ENCODE peak calls at places on chromosomes 13 and 19, in four cellular contexts. One of them, this sample, is unnamed.

GRCh38 chr19:17482877-17483604 is 12.7 kb downstream of the SLC27A1 start:
- DNase-seq in breast epithelium: no peak
- DNase-seq in tibial artery: no peak
- DNase-seq in neural progenitor cell: no peak
- DNase-seq in this sample: no peak

GRCh38 chr19:33465371-33465770 is 56.2 kb downstream of the PEPD start:
- DNase-seq in breast epithelium: peak; percentile 27
- DNase-seq in neural progenitor cell: no peak
- DNase-seq in tibial artery: peak; percentile 27
- DNase-seq in this sample: no peak

GRCh38 chr13:29595380-29596063 is at the start of gene SLC7A1:
- DNase-seq in neural progenitor cell: peak; percentile 96
- DNase-seq in breast epithelium: peak; percentile 69
- DNase-seq in tibial artery: peak; percentile 87
- DNase-seq in this sample: peak; percentile 32

GRCh38 chr19:48680436-48681126 is 7.8 kb upstream of the NTN5 start:
- DNase-seq in tibial artery: no peak
- DNase-seq in neural progenitor cell: no peak
- DNase-seq in breast epithelium: no peak
- DNase-seq in this sample: no peak

GRCh38 chr13:30312859-30313258 is 5.5 kb upstream of the KATNAL1 start:
- DNase-seq in breast epithelium: no peak
- DNase-seq in tibial artery: no peak
- DNase-seq in neural progenitor cell: no peak
- DNase-seq in this sample: no peak

GRCh38 chr19:14090509-14091085 is at the start of gene SAMD1:
- DNase-seq in tibial artery: peak; percentile 96
- DNase-seq in breast epithelium: peak; percentile 88
- DNase-seq in neural progenitor cell: peak; percentile 95
- DNase-seq in this sample: peak; percentile 47

GRCh38 chr13:102772042-102772425 is 1.6 kb downstream of the TEX30 start:
- DNase-seq in tibial artery: no peak
- DNase-seq in neural progenitor cell: no peak
- DNase-seq in breast epithelium: no peak
- DNase-seq in this sample: no peak

GRCh38 chr19:51101171-51101865 is 6.9 kb downstream of the CTU1 start:
- DNase-seq in tibial artery: no peak
- DNase-seq in breast epithelium: no peak
- DNase-seq in neural progenitor cell: no peak
- DNase-seq in this sample: no peak

GRCh38 chr13:94860981-94861407 is 148.6 kb upstream of the SOX21 start:
- DNase-seq in breast epithelium: no peak
- DNase-seq in neural progenitor cell: no peak
- DNase-seq in tibial artery: no peak
- DNase-seq in this sample: no peak

GRCh38 chr13:112699318-112699918 is 9.6 kb downstream of the ATP11A start:
- DNase-seq in tibial artery: no peak
- DNase-seq in neural progenitor cell: no peak
- DNase-seq in breast epithelium: no peak
- DNase-seq in this sample: no peak

GRCh38 chr19:16623066-16623465 is 4.9 kb downstream of the MED26 start:
- DNase-seq in neural progenitor cell: no peak
- DNase-seq in tibial artery: no peak
- DNase-seq in breast epithelium: no peak
- DNase-seq in this sample: no peak

GRCh38 chr13:36778083-36778671 is 40.8 kb upstream of the RFXAP start:
- DNase-seq in neural progenitor cell: peak; percentile 91
- DNase-seq in breast epithelium: no peak
- DNase-seq in tibial artery: no peak
- DNase-seq in this sample: no peak

GRCh38 chr19:46731007-46731501 is 14.1 kb upstream of the PRKD2 start:
- DNase-seq in tibial artery: no peak
- DNase-seq in breast epithelium: no peak
- DNase-seq in neural progenitor cell: no peak
- DNase-seq in this sample: no peak

GRCh38 chr19:14517840-14518505 is at the start of gene DNAJB1:
- DNase-seq in breast epithelium: peak; percentile 73
- DNase-seq in neural progenitor cell: peak; percentile 79
- DNase-seq in tibial artery: peak; percentile 93
- DNase-seq in this sample: no peak

GRCh38 chr13:101019126-101019525 is 344.5 kb upstream of the TMTC4 start:
- DNase-seq in breast epithelium: no peak
- DNase-seq in neural progenitor cell: no peak
- DNase-seq in tibial artery: no peak
- DNase-seq in this sample: no peak

GRCh38 chr13:49110122-49110831 is 109.9 kb upstream of the MLNR start:
- DNase-seq in tibial artery: peak; percentile 82
- DNase-seq in neural progenitor cell: peak; percentile 95
- DNase-seq in breast epithelium: peak; percentile 68
- DNase-seq in this sample: peak; percentile 79

GRCh38 chr13:49240017-49240416 is 7.7 kb upstream of the CDADC1 start:
- DNase-seq in neural progenitor cell: peak; percentile 39
- DNase-seq in breast epithelium: no peak
- DNase-seq in tibial artery: no peak
- DNase-seq in this sample: no peak

GRCh38 chr19:5563941-5564612 is 3.7 kb downstream of the TINCR start:
- DNase-seq in neural progenitor cell: no peak
- DNase-seq in tibial artery: no peak
- DNase-seq in breast epithelium: no peak
- DNase-seq in this sample: no peak

GRCh38 chr13:78826936-78827335 is 168.0 kb upstream of the OBI1 start:
- DNase-seq in breast epithelium: no peak
- DNase-seq in neural progenitor cell: no peak
- DNase-seq in tibial artery: no peak
- DNase-seq in this sample: no peak

GRCh38 chr19:46384396-46384795 is 29.0 kb downstream of the CCDC8 start:
- DNase-seq in neural progenitor cell: no peak
- DNase-seq in tibial artery: peak; percentile 54
- DNase-seq in breast epithelium: no peak
- DNase-seq in this sample: no peak

GRCh38 chr13:111209613-111210012 is 94.5 kb downstream of the ARHGEF7 start:
- DNase-seq in tibial artery: no peak
- DNase-seq in neural progenitor cell: no peak
- DNase-seq in breast epithelium: no peak
- DNase-seq in this sample: no peak

GRCh38 chr13:30639671-30640070 is 22.0 kb downstream of the USPL1 start:
- DNase-seq in tibial artery: no peak
- DNase-seq in breast epithelium: no peak
- DNase-seq in neural progenitor cell: no peak
- DNase-seq in this sample: no peak

GRCh38 chr13:75481176-75482069 is 546 bp downstream of the TBC1D4 start:
- DNase-seq in neural progenitor cell: peak; percentile 65
- DNase-seq in tibial artery: peak; percentile 70
- DNase-seq in breast epithelium: no peak
- DNase-seq in this sample: no peak

GRCh38 chr13:21671793-21672680 is 1.2 kb downstream of the FGF9 start:
- DNase-seq in tibial artery: no peak
- DNase-seq in neural progenitor cell: peak; percentile 18
- DNase-seq in breast epithelium: no peak
- DNase-seq in this sample: no peak

GRCh38 chr13:28678809-28679208 is 19.9 kb downstream of the POMP start:
- DNase-seq in neural progenitor cell: no peak
- DNase-seq in breast epithelium: no peak
- DNase-seq in tibial artery: no peak
- DNase-seq in this sample: no peak

GRCh38 chr19:53865918-53866696 is 1.6 kb upstream of the MYADM start:
- DNase-seq in breast epithelium: no peak
- DNase-seq in tibial artery: peak; percentile 92
- DNase-seq in neural progenitor cell: peak; percentile 91
- DNase-seq in this sample: no peak

GRCh38 chr13:101799196-101799595 is 346.7 kb downstream of the ITGBL1 start:
- DNase-seq in neural progenitor cell: peak; percentile 5
- DNase-seq in tibial artery: no peak
- DNase-seq in breast epithelium: no peak
- DNase-seq in this sample: no peak

GRCh38 chr13:99314640-99315176 is 7.5 kb upstream of the GPR183 start:
- DNase-seq in breast epithelium: no peak
- DNase-seq in neural progenitor cell: no peak
- DNase-seq in tibial artery: no peak
- DNase-seq in this sample: no peak

GRCh38 chr19:36331353-36332228 is 47.4 kb downstream of the ZFP14 start:
- DNase-seq in breast epithelium: peak; percentile 93
- DNase-seq in tibial artery: peak; percentile 89
- DNase-seq in neural progenitor cell: peak; percentile 97
- DNase-seq in this sample: peak; percentile 78

GRCh38 chr13:97945792-97946419 is 7.6 kb upstream of the IPO5 start:
- DNase-seq in neural progenitor cell: no peak
- DNase-seq in tibial artery: no peak
- DNase-seq in breast epithelium: no peak
- DNase-seq in this sample: no peak

GRCh38 chr19:16324384-16325160 is at the start of gene KLF2:
- DNase-seq in neural progenitor cell: peak; percentile 87
- DNase-seq in breast epithelium: peak; percentile 94
- DNase-seq in tibial artery: peak; percentile 98
- DNase-seq in this sample: peak; percentile 81